ENCODE peak calls at places on chromosomes 3 and 15, in five cellular contexts. O is A549; G is germinal center; Y is M059J; M is activated CD4-positive, alpha-beta T cell treated with anti-CD3 and anti-CD28 coated beads, Interleukin-2, amount 10 ng/mL, durations not matched to agents 7 days and 5 days. B is an unnamed sample.

GRCh38 chr3:171407746-171408145 is 52.5 kb downstream of the TNIK start:
- DNase-seq in O (no peak), G (no peak), Y (peak), M (no peak), B (peak)

GRCh38 chr3:168341192-168341816 is 245.6 kb upstream of the GOLIM4 start:
- DNase-seq in M (no peak), G (no peak), Y (peak), O (no peak), B (no peak)

GRCh38 chr3:4704552-4704951 is 211.4 kb downstream of the ITPR1 start:
- DNase-seq in G (no peak), Y (no peak), O (no peak), M (no peak), B (no peak)

GRCh38 chr3:11613319-11613718 is 30.4 kb downstream of the VGLL4 start:
- DNase-seq in Y (no peak), O (no peak), M (no peak), G (no peak), B (no peak)

GRCh38 chr3:10594915-10595314 is 89.5 kb upstream of the ATP2B2 start:
- DNase-seq in Y (peak), O (peak), M (peak), G (peak), B (peak)

GRCh38 chr3:102136183-102136582 is 286.9 kb downstream of the NFKBIZ start:
- DNase-seq in Y (no peak), G (no peak), M (no peak), O (no peak), B (no peak)

GRCh38 chr3:195411831-195412230 is 31.0 kb downstream of the ACAP2 start:
- DNase-seq in M (no peak), Y (peak), O (no peak), G (no peak), B (no peak)

GRCh38 chr15:33007295-33007855 is 187.1 kb downstream of the FMN1 start:
- DNase-seq in Y (peak), O (peak), M (no peak), G (no peak), B (peak)

GRCh38 chr15:90232941-90233700 is 620 bp downstream of the CIB1 start:
- DNase-seq in O (peak), G (peak), Y (peak), M (peak), B (peak)

GRCh38 chr3:49805884-49806701 is 3.0 kb downstream of the INKA1 start:
- DNase-seq in Y (no peak), G (peak), O (no peak), M (no peak), B (no peak)

GRCh38 chr15:64452988-64453688 is 7.2 kb upstream of the ZNF609 start:
- DNase-seq in O (no peak), M (no peak), G (no peak), Y (no peak), B (no peak)

GRCh38 chr15:77546050-77546501 is 86.6 kb downstream of the LINGO1 start:
- DNase-seq in Y (peak), M (no peak), O (peak), G (no peak), B (peak)

GRCh38 chr15:70495988-70496387 is 267.4 kb downstream of the UACA start:
- DNase-seq in G (no peak), M (no peak), Y (no peak), O (no peak), B (no peak)

GRCh38 chr3:78707094-78707493 is 1060.7 kb downstream of the ROBO1 start:
- DNase-seq in G (no peak), O (no peak), Y (no peak), M (no peak), B (no peak)

GRCh38 chr3:72310028-72310987 is 525.4 kb upstream of the PROK2 start:
- DNase-seq in O (no peak), M (peak), Y (peak), G (peak), B (peak)

GRCh38 chr15:97459771-97460170 is 500.7 kb upstream of the ARRDC4 start:
- DNase-seq in Y (no peak), O (no peak), M (no peak), G (no peak), B (no peak)

GRCh38 chr3:52289747-52290595 is 2.3 kb downstream of the GLYCTK start:
- DNase-seq in O (no peak), Y (no peak), G (no peak), M (no peak), B (no peak)

GRCh38 chr3:195113074-195113473 is 157.9 kb downstream of the XXYLT1 start:
- DNase-seq in O (no peak), Y (no peak), G (no peak), M (no peak), B (no peak)

GRCh38 chr3:69095636-69096035 is 10.9 kb downstream of the ARL6IP5 start:
- DNase-seq in G (no peak), M (peak), Y (peak), O (no peak), B (no peak)

GRCh38 chr3:197111685-197112084 is 82.1 kb upstream of the MELTF start:
- DNase-seq in O (no peak), Y (no peak), G (no peak), M (no peak), B (no peak)

GRCh38 chr3:194104041-194104751 is 31.8 kb upstream of the HES1 start:
- DNase-seq in G (peak), O (no peak), M (no peak), Y (peak), B (no peak)

GRCh38 chr3:50651875-50652529 is 22.7 kb upstream of the DOCK3 start:
- DNase-seq in G (no peak), Y (no peak), M (no peak), O (no peak), B (no peak)

GRCh38 chr3:187318819-187319616 is 27.5 kb upstream of the MASP1 start:
- DNase-seq in G (peak), M (peak), O (peak), Y (peak), B (peak)

GRCh38 chr3:13221491-13221890 is 148.3 kb upstream of the IQSEC1 start:
- DNase-seq in O (no peak), M (no peak), Y (no peak), G (no peak), B (no peak)

GRCh38 chr3:45026038-45026437 is at the start of gene CLEC3B:
- DNase-seq in O (no peak), G (no peak), M (no peak), Y (peak), B (peak)

GRCh38 chr15:74156678-74157411 is 16.7 kb upstream of the ISLR start:
- DNase-seq in O (no peak), M (peak), G (no peak), Y (no peak), B (no peak)

GRCh38 chr15:92636950-92637481 is 18.6 kb downstream of the FAM174B start:
- DNase-seq in G (no peak), O (no peak), Y (peak), M (no peak), B (no peak)

GRCh38 chr3:48428863-48429415 is 947 bp downstream of the PLXNB1 start:
- DNase-seq in Y (no peak), G (no peak), O (no peak), M (no peak), B (peak)

GRCh38 chr3:151218136-151218535 is 15.1 kb upstream of the GPR171 start:
- DNase-seq in O (no peak), M (no peak), G (no peak), Y (no peak), B (no peak)

GRCh38 chr3:77039606-77040553 is at the start of gene ROBO2:
- DNase-seq in Y (no peak), O (no peak), M (no peak), G (no peak), B (peak)

GRCh38 chr3:24598691-24599090 is 104.0 kb upstream of the THRB start:
- DNase-seq in O (peak), G (no peak), M (no peak), Y (peak), B (peak)

GRCh38 chr3:190432216-190432615 is 17.5 kb downstream of the TMEM207 start:
- DNase-seq in Y (peak), O (no peak), G (no peak), M (no peak), B (peak)